ENCODE peak calls at places on chromosomes 5 and 9, in eight cellular contexts. I is endothelial cell of umbilical vein, L is astrocyte, G is fibroblast of lung, K is IMR-90, E is HCT116, D is GM23338, O is PC-3. S is an unnamed sample.

GRCh38 chr5:140821375-140822280 is at the start of gene PCDHA5:
- DNase-seq in I (peak), L (no peak), G (no peak), K (no peak), E (no peak), D (peak), O (peak), S (no peak)

GRCh38 chr5:33631139-33631538 is 190.4 kb downstream of the TARS1 start:
- DNase-seq in I (no peak), L (no peak), G (no peak), K (no peak), E (no peak), D (no peak), O (no peak), S (no peak)

GRCh38 chr5:66511491-66511890 is 84.7 kb upstream of the MAST4 start:
- DNase-seq in I (no peak), L (peak), G (peak), K (no peak), E (no peak), D (no peak), O (no peak), S (no peak)

GRCh38 chr5:164188733-164189148 is 683.3 kb downstream of the MAT2B start:
- DNase-seq in I (peak), L (peak), G (peak), K (no peak), E (no peak), D (no peak), O (no peak), S (no peak)

GRCh38 chr9:128091144-128091543 is 23.1 kb downstream of the SLC25A25 start:
- DNase-seq in I (peak), L (peak), G (peak), K (peak), E (no peak), D (peak), O (no peak), S (no peak)

GRCh38 chr5:760363-761205 is 23.9 kb downstream of the ZDHHC11B start:
- DNase-seq in I (no peak), L (no peak), G (no peak), K (no peak), E (no peak), D (no peak), O (no peak), S (no peak)

GRCh38 chr9:20621553-20622329 is 558 bp downstream of the MLLT3 start:
- DNase-seq in I (peak), L (peak), G (peak), K (peak), E (no peak), D (peak), O (peak), S (peak)

GRCh38 chr9:27338527-27338903 is 41.6 kb upstream of the EQTN start:
- DNase-seq in I (no peak), L (no peak), G (no peak), K (no peak), E (no peak), D (no peak), O (no peak), S (no peak)

GRCh38 chr5:132022737-132023136 is 11.3 kb upstream of the ACSL6 start:
- DNase-seq in I (no peak), L (no peak), G (no peak), K (no peak), E (no peak), D (no peak), O (peak), S (no peak)

GRCh38 chr9:121059998-121060636 is 10.0 kb upstream of the C5 start:
- DNase-seq in I (peak), L (peak), G (peak), K (peak), E (peak), D (peak), O (peak), S (peak)

GRCh38 chr9:117134826-117135411 is 279.9 kb downstream of the ASTN2 start:
- DNase-seq in I (no peak), L (no peak), G (no peak), K (no peak), E (no peak), D (no peak), O (no peak), S (no peak)

GRCh38 chr5:60232051-60232794 is 338.7 kb upstream of the PDE4D start:
- DNase-seq in I (no peak), L (no peak), G (no peak), K (no peak), E (no peak), D (no peak), O (no peak), S (no peak)

GRCh38 chr9:91151014-91151740 is 210.5 kb downstream of the AUH start:
- DNase-seq in I (no peak), L (peak), G (peak), K (peak), E (no peak), D (no peak), O (no peak), S (no peak)

GRCh38 chr9:37311938-37312730 is 110.4 kb upstream of the GRHPR start:
- DNase-seq in I (no peak), L (peak), G (peak), K (peak), E (no peak), D (no peak), O (peak), S (no peak)

GRCh38 chr5:137345396-137345795 is 153.7 kb downstream of the SPOCK1 start:
- DNase-seq in I (peak), L (no peak), G (no peak), K (no peak), E (no peak), D (no peak), O (no peak), S (no peak)

GRCh38 chr5:145237843-145238242 is 597.3 kb downstream of the PRELID2 start:
- DNase-seq in I (peak), L (peak), G (peak), K (peak), E (peak), D (peak), O (peak), S (peak)

GRCh38 chr9:120416816-120417427 is 163.0 kb downstream of the CDK5RAP2 start:
- DNase-seq in I (no peak), L (no peak), G (no peak), K (no peak), E (no peak), D (no peak), O (no peak), S (no peak)

GRCh38 chr9:96874947-96875459 is 20.7 kb upstream of the ZNF782 start:
- DNase-seq in I (peak), L (peak), G (peak), K (peak), E (peak), D (no peak), O (peak), S (no peak)

GRCh38 chr5:135568241-135568640 is 10.6 kb downstream of the CXCL14 start:
- DNase-seq in I (no peak), L (no peak), G (no peak), K (no peak), E (no peak), D (no peak), O (no peak), S (no peak)

GRCh38 chr5:177008716-177009115 is 2.1 kb upstream of the UIMC1 start:
- DNase-seq in I (no peak), L (no peak), G (no peak), K (no peak), E (no peak), D (no peak), O (no peak), S (no peak)

GRCh38 chr9:5578698-5579085 is 50.2 kb upstream of the RIC1 start:
- DNase-seq in I (peak), L (no peak), G (no peak), K (no peak), E (no peak), D (no peak), O (peak), S (no peak)

GRCh38 chr5:5306696-5307095 is 115.8 kb upstream of the ICE1 start:
- DNase-seq in I (no peak), L (peak), G (peak), K (peak), E (no peak), D (no peak), O (peak), S (no peak)

GRCh38 chr9:96139592-96140251 is 162.3 kb downstream of the HSD17B3 start:
- DNase-seq in I (peak), L (peak), G (peak), K (peak), E (no peak), D (no peak), O (peak), S (no peak)

GRCh38 chr5:146699729-146700430 is 178.7 kb downstream of the PPP2R2B start:
- DNase-seq in I (no peak), L (no peak), G (no peak), K (no peak), E (no peak), D (no peak), O (no peak), S (no peak)

GRCh38 chr9:23492126-23493002 is 333.7 kb downstream of the ELAVL2 start:
- DNase-seq in I (peak), L (peak), G (peak), K (peak), E (no peak), D (peak), O (peak), S (peak)

GRCh38 chr9:9222730-9223129 is 1390.1 kb downstream of the PTPRD start:
- DNase-seq in I (no peak), L (no peak), G (no peak), K (no peak), E (no peak), D (no peak), O (no peak), S (no peak)

GRCh38 chr5:126937796-126938195 is 92.6 kb downstream of the MARCHF3 start:
- DNase-seq in I (no peak), L (no peak), G (no peak), K (peak), E (no peak), D (no peak), O (no peak), S (no peak)

GRCh38 chr5:35026941-35027340 is 20.8 kb downstream of the AGXT2 start:
- DNase-seq in I (no peak), L (no peak), G (no peak), K (no peak), E (no peak), D (no peak), O (no peak), S (no peak)

GRCh38 chr9:15572200-15572599 is 19.4 kb downstream of the CCDC171 start:
- DNase-seq in I (no peak), L (no peak), G (peak), K (peak), E (no peak), D (no peak), O (no peak), S (no peak)

GRCh38 chr5:142000709-142001484 is 11.9 kb downstream of the GNPDA1 start:
- DNase-seq in I (peak), L (no peak), G (no peak), K (no peak), E (no peak), D (peak), O (peak), S (peak)

GRCh38 chr5:8773091-8773615 is 772.7 kb downstream of the SEMA5A start:
- DNase-seq in I (no peak), L (peak), G (peak), K (no peak), E (no peak), D (no peak), O (no peak), S (no peak)

GRCh38 chr5:33890147-33890546 is 1.6 kb downstream of the ADAMTS12 start:
- DNase-seq in I (no peak), L (peak), G (peak), K (peak), E (no peak), D (peak), O (no peak), S (no peak)

GRCh38 chr5:171931163-171931562 is 75.3 kb downstream of the FBXW11 start:
- DNase-seq in I (no peak), L (no peak), G (no peak), K (no peak), E (no peak), D (no peak), O (no peak), S (no peak)
- H2AFZ ChIP-seq in I (no peak), L (no peak), G (no peak), K (no peak), E (no peak), D (no peak), O (no peak), S (no peak)

GRCh38 chr9:97919217-97919813 is 3.0 kb downstream of the TRMO start:
- DNase-seq in I (no peak), L (no peak), G (no peak), K (no peak), E (no peak), D (no peak), O (no peak), S (no peak)

GRCh38 chr9:97923529-97924108 is 1.3 kb upstream of the TRMO start:
- DNase-seq in I (peak), L (peak), G (peak), K (peak), E (peak), D (peak), O (peak), S (peak)

GRCh38 chr9:97921959-97922905 is at the start of gene TRMO:
- DNase-seq in I (peak), L (peak), G (peak), K (peak), E (peak), D (peak), O (peak), S (peak)

GRCh38 chr9:97924386-97924785 is 2.1 kb upstream of the TRMO start:
- DNase-seq in I (no peak), L (no peak), G (no peak), K (no peak), E (no peak), D (no peak), O (no peak), S (peak)

DNA sequence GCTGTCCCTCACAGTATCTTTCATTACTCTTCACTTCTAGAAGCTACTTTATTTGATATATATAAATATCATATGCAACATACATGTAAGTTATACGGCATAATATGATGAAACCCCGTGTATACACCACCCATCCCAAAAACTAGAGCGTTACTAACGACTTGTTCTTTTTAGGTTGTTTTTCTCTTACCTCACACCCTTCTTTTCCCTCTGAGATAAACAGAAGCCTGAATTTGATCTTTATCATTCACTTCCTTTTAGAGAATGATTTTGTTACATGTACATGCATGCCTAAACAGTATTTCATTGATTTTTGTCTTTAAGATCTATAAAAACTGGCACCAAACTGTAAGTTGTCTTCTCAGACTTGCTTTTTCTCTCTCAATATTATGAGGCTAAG is 3.7 kb downstream of the TRMO start:
- DNase-seq in I (no peak), L (no peak), G (no peak), K (no peak), E (no peak), D (no peak), O (no peak), S (no peak)
- H2AFZ ChIP-seq in I (no peak), L (no peak), G (no peak), K (no peak), E (no peak), D (no peak), O (no peak), S (no peak)

GRCh38 chr5:150510460-150511263 is 2.7 kb downstream of the NDST1 start:
- DNase-seq in I (no peak), L (peak), G (peak), K (no peak), E (no peak), D (peak), O (no peak), S (no peak)
- H2AFZ ChIP-seq in I (no peak), L (no peak), G (no peak), K (no peak), E (no peak), D (no peak), O (no peak), S (no peak)

GRCh38 chr9:132946216-132946615 is 1.8 kb upstream of the TSC1 start:
- DNase-seq in I (no peak), L (no peak), G (no peak), K (no peak), E (no peak), D (no peak), O (no peak), S (no peak)
- H2AFZ ChIP-seq in I (no peak), L (peak), G (peak), K (peak), E (peak), D (peak), O (no peak), S (no peak)

GRCh38 chr9:109251080-109251775 is 69.6 kb downstream of the EPB41L4B start:
- DNase-seq in I (peak), L (peak), G (peak), K (peak), E (no peak), D (no peak), O (peak), S (no peak)
- H2AFZ ChIP-seq in I (peak), L (peak), G (no peak), K (peak), E (no peak), D (no peak), O (no peak), S (no peak)

GRCh38 chr5:93250431-93250830 is 330.6 kb downstream of the NR2F1-AS1 start:
- DNase-seq in I (peak), L (peak), G (peak), K (no peak), E (no peak), D (no peak), O (no peak), S (no peak)
- H2AFZ ChIP-seq in I (peak), L (no peak), G (no peak), K (no peak), E (peak), D (no peak), O (no peak), S (no peak)

GRCh38 chr5:76946090-76946489 is 6.8 kb upstream of the CRHBP start:
- DNase-seq in I (no peak), L (no peak), G (no peak), K (no peak), E (no peak), D (no peak), O (no peak), S (no peak)

GRCh38 chr5:76947064-76947463 is 5.8 kb upstream of the CRHBP start:
- DNase-seq in I (peak), L (no peak), G (no peak), K (no peak), E (no peak), D (no peak), O (no peak), S (no peak)

GRCh38 chr5:76942581-76942980 is 10.3 kb upstream of the CRHBP start:
- DNase-seq in I (no peak), L (peak), G (peak), K (peak), E (no peak), D (no peak), O (no peak), S (no peak)

GRCh38 chr5:76943006-76943405 is 9.8 kb upstream of the CRHBP start:
- DNase-seq in I (no peak), L (no peak), G (no peak), K (no peak), E (no peak), D (no peak), O (no peak), S (no peak)

DNA sequence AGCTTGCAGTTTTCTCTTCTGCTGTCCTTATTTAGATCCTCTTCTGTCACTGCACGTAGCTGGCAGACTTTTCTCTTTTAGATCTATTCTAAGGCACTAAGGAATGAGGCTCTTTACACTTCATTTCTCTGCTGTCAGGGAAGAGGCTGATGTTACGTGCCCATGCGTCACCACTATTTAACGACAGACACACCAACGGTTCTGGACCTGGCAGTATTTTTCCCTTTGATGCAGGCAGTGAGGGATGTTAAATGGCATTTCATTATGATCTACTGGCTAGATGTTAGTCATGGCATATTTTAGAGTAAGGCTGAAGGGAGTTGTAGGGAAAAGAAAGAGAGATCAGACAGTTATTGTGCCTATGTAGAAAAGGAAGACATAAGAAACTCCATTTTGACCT is 8.2 kb upstream of the CRHBP start:
- DNase-seq in I (no peak), L (peak), G (peak), K (peak), E (no peak), D (no peak), O (no peak), S (no peak)
- H2AFZ ChIP-seq in I (no peak), L (no peak), G (no peak), K (no peak), E (no peak), D (peak), O (no peak), S (no peak)

DNA sequence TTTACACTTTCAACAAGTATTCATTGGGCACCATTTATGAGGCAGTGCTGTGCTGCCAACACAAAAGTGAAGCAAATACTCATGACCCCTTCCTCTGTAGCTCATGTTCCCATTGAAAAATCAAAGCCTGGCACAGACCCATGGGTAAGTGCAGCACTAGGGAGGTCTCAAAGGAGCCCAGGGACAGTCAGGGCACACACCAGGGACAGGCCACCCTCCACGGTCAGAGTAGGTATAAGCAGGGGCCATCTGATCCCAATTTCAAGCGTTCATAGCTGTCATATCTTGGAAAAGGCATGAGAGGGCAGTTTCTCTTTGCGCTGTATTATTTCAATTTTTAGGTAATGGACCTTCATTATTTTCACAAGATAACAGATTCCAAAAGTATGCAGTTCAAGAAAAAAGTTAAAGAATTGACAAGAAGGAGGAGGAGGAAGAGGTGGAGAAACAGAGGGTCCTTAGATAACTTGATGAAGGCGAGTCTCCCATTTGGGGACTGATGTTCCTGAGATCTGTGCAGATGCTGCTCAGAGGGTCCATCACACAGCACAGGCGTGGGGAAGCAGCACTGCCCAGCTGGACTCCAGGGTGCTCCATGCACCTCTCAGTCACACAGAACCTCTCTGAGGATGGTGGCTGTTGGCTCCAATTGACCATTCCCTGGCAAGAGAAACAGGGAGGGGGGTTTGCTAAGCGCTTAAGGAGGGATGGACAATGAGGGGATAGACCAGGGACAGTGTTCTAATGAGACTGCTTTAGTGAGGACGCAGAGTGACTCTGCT is 7.5 kb downstream of the CTSL start:
- DNase-seq in I (no peak), L (no peak), G (no peak), K (no peak), E (no peak), D (no peak), O (no peak), S (no peak)
- H2AFZ ChIP-seq in I (peak), L (no peak), G (no peak), K (no peak), E (no peak), D (no peak), O (no peak), S (no peak)

DNA sequence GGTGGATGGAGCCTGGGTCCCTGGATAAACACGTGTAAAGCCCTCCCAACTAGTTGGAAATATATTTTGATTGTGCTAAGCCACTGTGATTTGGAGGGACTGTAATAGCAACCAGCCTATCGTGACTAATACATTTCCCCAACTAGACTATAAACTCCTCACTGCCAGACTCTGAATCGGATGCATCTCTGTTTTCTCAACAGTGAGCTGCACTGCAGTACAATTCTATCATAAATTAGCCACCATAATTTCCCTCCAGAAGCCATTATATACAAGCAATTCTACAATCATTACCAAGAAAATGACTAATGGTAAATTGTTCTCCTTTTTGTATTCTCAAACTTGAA is 218.3 kb downstream of the GLIS3 start:
- DNase-seq in I (no peak), L (no peak), G (no peak), K (peak), E (no peak), D (no peak), O (no peak), S (no peak)
- H2AFZ ChIP-seq in I (no peak), L (no peak), G (no peak), K (peak), E (no peak), D (peak), O (no peak), S (no peak)